ENCODE peak calls at places on chromosomes 2 and 18, in four cellular contexts. K, U, B and N are unnamed samples.

GRCh38 chr2:230758566-230759480 is 46.2 kb downstream of the CAB39 start:
- DNase-seq in K (no peak), U (no peak), B (no peak), N (no peak)

GRCh38 chr2:160934991-160935390 is 225.2 kb upstream of the TANK start:
- DNase-seq in K (no peak), U (no peak), B (no peak), N (no peak)

GRCh38 chr2:153287109-153287801 is 191.3 kb downstream of the RPRM start:
- DNase-seq in K (no peak), U (no peak), B (no peak), N (no peak)

GRCh38 chr2:47777268-47777972 is 5.5 kb upstream of the MSH6 start:
- DNase-seq in K (no peak), U (no peak), B (no peak), N (no peak)

GRCh38 chr18:21664069-21664468 is 40.5 kb downstream of the ABHD3 start:
- DNase-seq in K (no peak), U (no peak), B (no peak), N (no peak)

GRCh38 chr2:225275443-225275842 is 124.1 kb upstream of the NYAP2 start:
- DNase-seq in K (no peak), U (no peak), B (no peak), N (no peak)

GRCh38 chr2:189661957-189662321 is 680 bp downstream of the ASNSD1 start:
- DNase-seq in K (no peak), U (peak), B (no peak), N (no peak)

GRCh38 chr2:206869824-206870495 is 69.4 kb upstream of the CPO start:
- DNase-seq in K (no peak), U (no peak), B (no peak), N (no peak)

DNA sequence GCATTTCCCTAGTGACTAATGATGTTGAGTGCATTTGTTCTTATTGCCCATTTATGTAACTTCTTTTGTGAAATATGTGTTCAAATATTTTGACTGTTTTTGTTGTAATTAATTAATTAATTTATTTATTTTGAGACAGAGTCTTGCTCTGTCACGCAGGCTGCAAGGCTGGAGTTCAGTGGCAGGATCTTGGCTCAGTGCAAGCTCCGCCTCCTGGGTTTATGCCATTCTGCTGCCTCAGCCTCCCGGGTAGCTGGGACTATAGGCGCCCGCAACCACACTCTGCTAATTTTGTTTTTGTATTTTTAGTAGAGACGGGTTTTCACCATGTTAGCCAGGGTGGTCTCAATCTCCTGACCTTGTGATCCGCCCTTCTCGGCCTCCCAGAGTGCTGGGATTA is 71.9 kb downstream of the TAF4B start:
- DNase-seq in K (no peak), U (no peak), B (no peak), N (no peak)
- H3K4me3 ChIP-seq in K (no peak), U (no peak), B (no peak), N (no peak)

DNA sequence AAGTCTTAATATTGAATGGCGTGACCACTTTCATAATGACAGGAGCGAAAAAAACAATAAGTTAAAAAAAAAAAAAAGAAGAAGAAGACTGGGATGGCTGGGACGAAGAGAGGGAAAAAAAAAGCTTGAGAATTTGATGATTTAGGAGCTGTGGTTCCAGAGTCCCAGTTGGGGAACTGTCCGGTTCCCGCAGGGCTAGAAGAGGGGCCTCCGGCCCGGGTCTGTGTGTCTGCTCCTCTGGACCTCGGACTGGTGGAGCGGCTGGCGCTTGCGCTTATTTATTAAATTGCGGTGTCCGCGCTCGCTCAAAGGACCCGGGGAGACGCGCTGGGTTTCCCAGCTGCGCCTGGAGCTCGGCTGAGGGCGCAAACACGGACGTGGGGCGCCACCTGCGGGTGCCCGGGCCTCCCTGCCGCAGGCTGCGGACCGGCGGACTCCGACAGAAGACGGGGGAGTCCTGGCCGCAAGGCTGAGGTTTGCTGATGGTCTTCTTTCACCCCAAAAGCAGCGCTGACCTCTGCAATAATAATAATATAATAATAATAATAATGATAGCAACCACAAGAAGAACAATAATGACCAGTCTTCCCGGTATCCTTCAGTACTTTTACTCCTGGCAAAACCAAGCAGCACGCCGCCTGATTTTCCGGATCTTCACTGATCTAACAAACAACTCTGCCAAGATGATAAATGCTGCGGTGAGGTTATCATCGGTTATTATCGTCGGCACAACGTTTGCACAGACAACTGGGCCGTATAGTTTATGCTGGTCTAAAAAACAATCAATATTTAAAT is at the start of gene CBLN2:
- DNase-seq in K (no peak), U (no peak), B (peak), N (peak)
- H3K4me3 ChIP-seq in K (no peak), U (no peak), B (no peak), N (no peak)

GRCh38 chr2:3728104-3729054 is 25.0 kb downstream of the DCDC2C start:
- DNase-seq in K (no peak), U (no peak), B (no peak), N (peak)
- H3K4me3 ChIP-seq in K (no peak), U (no peak), B (no peak), N (no peak)

DNA sequence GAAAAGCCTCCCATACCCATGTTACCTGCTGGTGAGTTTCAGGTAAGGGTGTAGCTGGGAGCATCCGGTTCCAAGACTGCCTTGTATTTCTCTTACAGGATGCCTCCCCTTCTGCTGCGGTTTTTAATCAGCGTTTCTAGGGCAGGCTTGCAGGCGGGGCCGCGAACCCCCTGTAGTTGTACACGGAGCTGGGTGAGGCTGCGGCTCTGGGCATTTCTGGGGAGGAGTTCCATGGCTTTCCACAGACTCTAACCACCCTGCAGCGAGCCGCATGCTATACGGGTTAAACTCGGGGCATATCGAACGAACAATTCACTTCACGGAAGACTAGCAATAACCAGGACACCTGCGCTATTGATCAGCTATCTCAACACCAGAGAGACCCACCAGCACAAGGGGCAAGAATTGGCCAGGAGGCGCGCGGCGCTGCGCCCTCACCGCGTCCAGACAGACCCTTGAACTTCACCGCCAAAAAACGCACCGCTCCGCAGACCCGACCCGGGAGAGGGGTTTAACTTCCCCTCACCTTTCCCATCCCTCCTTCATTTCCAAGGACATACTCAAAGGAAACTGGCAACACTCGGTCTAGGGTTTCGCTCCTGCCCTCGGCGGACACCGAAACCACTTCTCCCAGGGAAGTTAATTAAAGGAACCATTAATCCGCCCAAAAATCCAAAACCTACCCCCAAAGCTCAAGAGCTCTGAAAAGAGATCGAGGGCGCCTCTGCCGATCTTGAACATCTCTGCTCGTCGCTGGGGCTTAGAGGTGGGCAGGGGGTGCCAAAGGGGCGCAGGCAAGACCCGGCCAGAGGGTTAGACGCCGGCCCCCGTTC is 909 bp downstream of the TGFA start:
- DNase-seq in K (no peak), U (peak), B (no peak), N (peak)
- H3K4me3 ChIP-seq in K (peak), U (no peak), B (peak), N (peak)

DNA sequence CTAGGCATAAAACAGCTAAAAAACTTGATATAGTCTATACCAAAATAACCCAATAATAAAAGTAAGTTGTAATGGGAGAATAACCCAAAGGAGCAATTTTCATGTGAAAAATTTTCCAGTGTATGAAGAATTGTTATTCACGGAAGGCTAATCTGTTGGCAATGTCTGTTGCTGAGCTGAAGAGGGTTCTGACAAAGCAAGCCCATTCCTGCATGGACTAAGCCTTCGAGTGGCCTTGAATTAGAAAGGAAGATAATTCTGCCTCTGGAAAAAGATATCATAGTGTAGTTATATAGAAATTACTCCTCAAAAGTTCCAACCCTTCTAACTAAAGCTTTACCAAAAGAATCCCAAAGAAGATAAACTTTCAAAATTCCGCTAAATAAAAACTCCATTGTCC is 101.5 kb downstream of the MAP2 start:
- DNase-seq in K (no peak), U (no peak), B (no peak), N (no peak)
- H3K4me3 ChIP-seq in K (no peak), U (no peak), B (no peak), N (no peak)

GRCh38 chr18:57432765-57433400 is 2.3 kb upstream of the ONECUT2 start:
- DNase-seq in K (no peak), U (no peak), B (no peak), N (no peak)

GRCh38 chr18:57432118-57432517 is 3.1 kb upstream of the ONECUT2 start:
- DNase-seq in K (no peak), U (no peak), B (no peak), N (no peak)

GRCh38 chr18:57434536-57435494 is at the start of gene ONECUT2:
- DNase-seq in K (peak), U (no peak), B (peak), N (peak)

GRCh38 chr18:57434177-57434535 is 1.0 kb upstream of the ONECUT2 start:
- DNase-seq in K (no peak), U (no peak), B (no peak), N (no peak)

DNA sequence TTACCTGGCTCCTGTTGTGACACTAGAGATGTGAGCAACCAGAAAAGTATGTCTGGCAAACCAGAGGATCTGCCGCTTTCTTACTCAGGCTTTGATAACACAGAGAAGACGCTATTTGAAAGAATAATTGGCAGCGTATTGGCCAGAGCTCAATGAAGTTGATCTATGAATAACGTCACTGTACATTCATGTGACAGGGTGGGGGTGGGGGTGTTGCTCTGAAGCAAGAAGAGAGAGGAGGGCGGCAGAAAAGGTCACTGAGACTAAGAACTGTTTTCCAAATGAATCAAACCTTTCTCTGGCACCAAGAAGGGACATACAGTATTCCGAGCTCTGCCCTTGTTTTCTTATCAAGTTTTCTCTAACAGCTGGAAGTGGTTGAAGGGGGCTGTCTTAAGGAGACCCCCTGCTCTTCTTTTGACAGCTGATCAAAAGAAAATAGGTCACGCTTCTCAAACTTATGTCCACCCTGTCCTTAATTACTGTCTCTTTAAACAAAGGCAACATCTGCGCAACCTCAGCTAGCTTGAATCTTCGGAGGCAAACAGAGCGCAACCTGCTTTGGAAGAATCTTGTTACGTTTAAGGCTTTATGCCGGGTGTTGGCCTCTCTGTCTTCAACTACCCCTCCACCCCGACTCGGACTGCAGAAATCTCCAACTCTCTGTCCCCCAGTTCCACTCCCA is 1.5 kb upstream of the ONECUT2 start:
- DNase-seq in K (no peak), U (no peak), B (no peak), N (no peak)
- H3K4me3 ChIP-seq in K (no peak), U (no peak), B (no peak), N (peak)

GRCh38 chr2:38605298-38605830 is 2.6 kb upstream of the HNRNPLL start:
- DNase-seq in K (no peak), U (no peak), B (no peak), N (no peak)
- H3K4me3 ChIP-seq in K (no peak), U (no peak), B (no peak), N (no peak)

GRCh38 chr2:64606495-64607363 is 47.0 kb downstream of the SERTAD2 start:
- DNase-seq in K (peak), U (peak), B (peak), N (peak)

GRCh38 chr2:64609229-64609994 is 44.3 kb downstream of the SERTAD2 start:
- DNase-seq in K (no peak), U (no peak), B (peak), N (peak)

GRCh38 chr2:64608867-64609228 is 44.9 kb downstream of the SERTAD2 start:
- DNase-seq in K (no peak), U (no peak), B (no peak), N (no peak)

GRCh38 chr2:64605991-64606494 is 47.7 kb downstream of the SERTAD2 start:
- DNase-seq in K (no peak), U (no peak), B (no peak), N (no peak)

DNA sequence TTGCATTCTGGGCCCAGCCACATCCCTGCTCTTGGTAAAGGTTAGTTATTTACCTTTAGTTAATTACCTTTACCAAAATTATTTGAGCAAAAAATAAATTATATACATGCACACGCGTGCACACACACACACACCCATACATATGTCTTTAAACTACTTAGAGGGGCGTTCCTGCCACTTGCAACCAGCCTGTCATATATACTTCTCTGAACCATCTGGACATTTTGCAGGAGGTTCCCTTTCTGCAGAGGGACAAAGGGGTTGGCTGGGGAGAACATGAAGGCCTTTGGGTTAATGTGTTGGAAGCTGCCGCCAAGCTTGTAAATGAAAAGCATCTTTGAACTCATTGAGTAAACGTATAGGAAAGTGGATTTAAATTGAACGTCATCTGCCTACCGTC is 46.3 kb downstream of the SERTAD2 start:
- DNase-seq in K (no peak), U (no peak), B (no peak), N (no peak)
- H3K4me3 ChIP-seq in K (no peak), U (no peak), B (no peak), N (no peak)

GRCh38 chr2:11775384-11775783 is 29.0 kb downstream of the LPIN1 start:
- DNase-seq in K (no peak), U (peak), B (no peak), N (no peak)
- H3K4me3 ChIP-seq in K (no peak), U (no peak), B (no peak), N (no peak)

DNA sequence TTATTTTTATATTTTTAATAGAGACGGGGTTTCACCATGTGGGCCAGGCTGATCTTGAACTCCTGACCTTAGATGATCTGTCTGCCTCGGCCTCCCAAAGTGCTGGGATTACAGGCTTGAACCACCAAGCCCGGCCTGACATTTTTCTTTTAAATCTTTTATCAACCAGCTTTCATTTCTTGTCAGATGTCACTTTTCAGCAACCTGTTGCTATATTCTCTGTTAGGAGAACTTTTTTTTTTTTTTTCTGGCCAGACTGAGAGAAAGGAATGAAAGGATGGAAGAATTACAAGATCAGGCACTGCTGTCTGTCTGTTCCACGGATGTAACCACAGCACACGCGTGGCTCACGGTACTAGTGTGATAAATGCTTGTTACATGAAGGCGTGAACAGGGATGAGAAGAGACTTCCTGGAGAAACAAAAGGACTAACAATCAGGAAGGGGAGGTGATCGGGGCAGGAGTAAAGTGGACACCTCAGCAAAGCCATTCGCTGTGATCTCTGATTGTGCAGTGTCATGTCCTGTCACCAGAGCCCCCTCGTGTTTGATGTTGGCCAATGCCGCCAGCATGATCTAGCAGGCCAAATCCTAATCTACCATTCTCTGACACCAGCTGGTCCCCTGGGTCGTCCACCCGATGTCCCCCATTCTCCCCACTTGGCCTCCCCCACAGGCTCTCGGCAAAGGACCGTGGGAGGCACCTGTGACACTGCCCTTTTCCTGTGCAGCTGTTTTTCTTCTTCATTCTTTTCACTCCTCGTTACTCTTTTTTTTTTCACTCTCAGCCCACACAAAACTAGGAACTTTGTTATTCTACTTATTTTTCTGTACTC is 146.6 kb downstream of the TGIF1 start:
- DNase-seq in K (no peak), U (peak), B (no peak), N (no peak)
- H3K4me3 ChIP-seq in K (no peak), U (no peak), B (no peak), N (no peak)